ENCODE peak calls at places on chromosomes 7 and 10, in ten cellular contexts. C is PC-9; Z is left ventricle myocardium inferior; P is lower lobe of right lung; G is HL-60; W is DND-41; S is cardiac muscle cell; I is CD8-positive, alpha-beta T cell; H is glutamatergic neuron; J is astrocyte of the spinal cord. B is an unnamed sample.
A peak's percentile ranks its signal among the peaks of the same experiment; 100 is the strongest.

GRCh38 chr10:109831846-109832245 is 91.5 kb downstream of the XPNPEP1 start:
- DNase-seq in Z (no peak), P (no peak), W (no peak), J (no peak), C (no peak), I (no peak), G (no peak), H (no peak), S (no peak), B (no peak)

GRCh38 chr10:2963889-2964631 is 103.3 kb upstream of the PFKP start:
- DNase-seq in C (no peak), G (no peak), H (no peak), S (no peak), P (no peak), I (no peak), J (no peak), Z (no peak), W (no peak), B (no peak)

GRCh38 chr10:60441515-60441914 is 51.8 kb upstream of the ANK3 start:
- DNase-seq in P (no peak), I (no peak), C (no peak), H (no peak), G (no peak), W (no peak), S (no peak), Z (no peak), J (no peak), B (no peak)

GRCh38 chr10:132185601-132186487 is 904 bp upstream of the DPYSL4 start:
- DNase-seq in P (no peak), J (peak; percentile 5), Z (peak; percentile 47), G (no peak), C (no peak), S (peak; percentile 83), H (peak; percentile 59), W (no peak), I (peak; percentile 28), B (peak; percentile 44)

GRCh38 chr7:2541291-2542010 is 13.9 kb downstream of the BRAT1 start:
- DNase-seq in H (peak; percentile 32), P (peak; percentile 41), I (no peak), J (no peak), Z (no peak), S (no peak), C (no peak), G (no peak), W (no peak), B (no peak)

GRCh38 chr7:50306491-50307367 is 2.2 kb downstream of the IKZF1 start:
- DNase-seq in S (no peak), C (no peak), W (peak; percentile 46), J (no peak), G (peak; percentile 48), H (no peak), I (no peak), Z (no peak), P (no peak), B (no peak)

GRCh38 chr10:13056461-13057077 is 43.4 kb upstream of the OPTN start:
- DNase-seq in C (no peak), H (peak; percentile 26), Z (no peak), G (no peak), W (no peak), P (no peak), S (peak; percentile 37), J (peak; percentile 25), I (no peak), B (no peak)

GRCh38 chr7:52547301-52547920 is 488.0 kb upstream of the POM121L12 start:
- DNase-seq in H (no peak), I (no peak), C (no peak), P (no peak), J (no peak), S (no peak), Z (no peak), G (no peak), W (no peak), B (no peak)

GRCh38 chr10:110460111-110460809 is 37.4 kb upstream of the DUSP5 start:
- DNase-seq in P (no peak), S (no peak), H (peak; percentile 27), W (peak; percentile 47), C (peak; percentile 90), G (no peak), J (peak; percentile 25), I (no peak), Z (peak; percentile 34), B (peak; percentile 41)

GRCh38 chr10:4653160-4653559 is 172.8 kb upstream of the AKR1E2 start:
- DNase-seq in J (no peak), S (no peak), H (no peak), G (no peak), I (no peak), Z (no peak), C (no peak), P (no peak), W (no peak), B (no peak)

GRCh38 chr10:4654496-4654895 is 171.5 kb upstream of the AKR1E2 start:
- DNase-seq in W (no peak), C (no peak), P (no peak), Z (no peak), J (no peak), H (no peak), I (no peak), G (no peak), S (no peak), B (no peak)

GRCh38 chr10:4655406-4655805 is 170.6 kb upstream of the AKR1E2 start:
- DNase-seq in S (no peak), P (no peak), H (no peak), W (no peak), J (no peak), Z (no peak), I (no peak), G (no peak), C (no peak), B (no peak)

GRCh38 chr10:4658777-4659176 is 167.2 kb upstream of the AKR1E2 start:
- DNase-seq in W (no peak), S (no peak), P (no peak), I (no peak), H (no peak), J (no peak), G (no peak), Z (no peak), C (no peak), B (no peak)

DNA sequence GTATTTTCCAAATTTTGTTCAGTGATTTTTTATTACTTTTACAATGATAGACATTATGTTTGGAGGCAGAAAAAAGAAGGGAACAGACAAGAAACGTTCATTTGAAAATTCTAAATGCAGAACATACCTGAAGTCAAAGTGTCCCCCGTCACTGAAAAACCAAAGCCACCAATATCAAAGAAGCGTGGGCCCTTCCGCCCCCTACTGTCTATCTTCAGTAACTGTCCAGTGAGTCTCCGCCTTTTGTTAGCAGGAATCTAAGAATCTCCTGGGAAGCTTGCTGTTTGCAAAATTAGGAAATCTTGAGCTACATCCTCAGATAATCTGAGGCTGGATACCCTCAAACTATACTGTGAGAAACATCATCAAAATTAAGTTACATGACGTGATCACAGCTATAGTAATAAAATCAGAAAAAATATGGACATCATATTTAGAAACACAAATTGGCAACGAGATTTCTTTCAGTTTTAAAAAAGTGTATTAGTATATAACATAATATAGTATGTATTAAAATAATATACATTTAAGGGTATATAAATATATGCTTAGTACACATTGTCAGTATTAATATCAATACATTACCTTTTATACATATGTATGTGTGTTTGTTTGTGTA is 169.3 kb upstream of the AKR1E2 start:
- DNase-seq in I (peak; percentile 31), P (peak; percentile 49), Z (peak; percentile 47), G (no peak), C (peak; percentile 41), W (peak; percentile 69), S (peak; percentile 78), J (peak; percentile 82), H (peak; percentile 52), B (peak; percentile 22)
- TF ChIP-seq CTCF in I (peak; percentile 97), P (peak; percentile 91), Z (peak; percentile 95), G (peak; percentile 12), C (peak; percentile 75), W (peak; percentile 92), S (peak; percentile 89), J (peak; percentile 85), H (peak; percentile 91), B (peak; percentile 88)

DNA sequence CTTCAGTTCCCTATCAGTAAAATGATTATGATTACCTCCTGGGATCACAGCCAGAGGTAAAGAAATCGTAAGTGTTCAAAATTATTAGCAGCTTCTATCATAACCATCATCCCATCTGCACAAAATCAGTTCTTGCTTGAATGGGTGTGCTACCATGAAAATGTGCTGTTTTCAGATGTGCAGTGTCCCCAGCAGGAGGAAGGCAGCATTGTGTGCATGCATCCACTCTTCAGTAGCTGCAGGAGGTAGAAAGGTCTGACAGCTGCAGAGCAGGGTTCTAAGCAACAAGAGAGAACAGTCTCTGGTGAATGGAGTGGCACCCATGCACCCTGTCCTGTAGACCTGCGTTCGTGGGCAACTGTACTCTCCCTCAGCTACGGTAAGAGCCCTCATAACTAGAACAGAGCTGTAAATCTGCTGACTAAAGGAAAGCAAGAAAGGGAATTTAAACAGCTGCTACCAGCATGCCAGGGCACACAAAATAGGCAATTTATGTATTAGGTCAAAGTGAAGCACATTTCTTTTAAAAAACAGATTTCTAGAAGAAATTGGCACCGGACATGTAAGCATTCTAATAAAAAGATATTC is 21.2 kb downstream of the VSTM2A start:
- DNase-seq in P (no peak), H (no peak), S (no peak), I (no peak), J (no peak), Z (no peak), G (no peak), C (no peak), W (no peak), B (no peak)
- TF ChIP-seq CTCF in P (no peak), H (no peak), S (no peak), I (no peak), J (no peak), Z (no peak), G (no peak), C (no peak), W (no peak), B (no peak)

DNA sequence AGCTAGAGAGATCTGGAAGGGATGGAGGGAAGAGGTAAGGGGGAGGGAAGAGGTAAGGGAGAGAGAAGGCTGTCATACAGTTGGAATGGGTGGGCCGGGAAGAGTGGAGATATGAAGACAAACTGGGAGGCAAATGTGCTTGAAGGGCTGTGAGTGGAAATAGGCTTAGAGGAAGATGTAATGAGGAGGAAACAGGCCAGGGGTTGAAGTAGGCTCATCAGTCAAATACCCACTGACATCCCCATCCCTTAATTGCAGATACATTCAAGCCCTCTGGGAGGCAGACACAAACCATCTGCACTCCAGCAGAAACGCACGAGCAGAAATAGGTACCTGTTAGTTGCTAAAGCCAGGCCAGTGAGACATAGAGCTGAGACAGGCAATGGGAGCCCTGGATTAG is 2.1 kb downstream of the SYNPO2L start:
- DNase-seq in J (peak; percentile 26), P (no peak), S (peak; percentile 69), W (no peak), G (no peak), I (no peak), C (peak; percentile 64), H (no peak), Z (no peak), B (no peak)
- TF ChIP-seq CTCF in J (peak; percentile 25), P (no peak), S (no peak), W (peak; percentile 34), G (peak; percentile 15), I (no peak), C (peak; percentile 55), H (no peak), Z (peak; percentile 33), B (no peak)

DNA sequence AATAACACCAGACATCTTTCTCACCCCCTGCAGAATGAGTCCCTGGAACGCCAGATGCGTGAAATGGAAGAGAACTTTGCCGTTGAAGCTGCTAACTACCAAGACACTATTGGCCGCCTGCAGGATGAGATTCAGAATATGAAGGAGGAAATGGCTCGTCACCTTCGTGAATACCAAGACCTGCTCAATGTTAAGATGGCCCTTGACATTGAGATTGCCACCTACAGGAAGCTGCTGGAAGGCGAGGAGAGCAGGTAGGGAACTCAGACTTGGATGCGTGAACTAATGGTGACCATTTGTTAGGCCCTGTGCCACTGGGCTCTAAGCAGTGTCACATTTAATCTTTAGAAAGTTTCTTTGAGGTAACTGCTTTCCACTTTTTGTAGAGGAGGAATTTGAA is 7.1 kb downstream of the VIM start:
- DNase-seq in S (no peak), C (no peak), P (no peak), Z (no peak), I (no peak), J (no peak), H (no peak), W (peak; percentile 11), G (no peak), B (no peak)
- TF ChIP-seq CTCF in S (peak; percentile 35), C (no peak), P (no peak), Z (no peak), I (no peak), J (peak; percentile 29), H (no peak), W (peak; percentile 47), G (no peak), B (no peak)

B was measured in natural killer cell.